ENCODE peak calls at places on chromosome 12, in nine cellular contexts. One of them, this sample, is unnamed.

GRCh38 chr12:12903642-12904609 is 12.6 kb downstream of the GPRC5A start:
- DNase-seq in neural crest cell: no peak
- DNase-seq in activated CD8-positive, alpha-beta memory T cell treated with anti-CD3 and anti-CD28 coated beads for 4 hours: no peak
- DNase-seq in colonic mucosa: peak
- DNase-seq in skeletal muscle cell: no peak
- DNase-seq in posterior vena cava: peak
- DNase-seq in lung: no peak
- DNase-seq in NCI-H1417: no peak
- DNase-seq in iris pigment epithelial cell: no peak
- DNase-seq in this sample: no peak

GRCh38 chr12:100356646-100357223 is at the start of gene SLC17A8:
- DNase-seq in neural crest cell: peak
- DNase-seq in activated CD8-positive, alpha-beta memory T cell treated with anti-CD3 and anti-CD28 coated beads for 4 hours: no peak
- DNase-seq in colonic mucosa: no peak
- DNase-seq in skeletal muscle cell: no peak
- DNase-seq in posterior vena cava: no peak
- DNase-seq in lung: no peak
- DNase-seq in NCI-H1417: peak
- DNase-seq in iris pigment epithelial cell: no peak
- DNase-seq in this sample: no peak

GRCh38 chr12:27162229-27162537 is 79.8 kb upstream of the C12orf71 start:
- DNase-seq in neural crest cell: no peak
- DNase-seq in activated CD8-positive, alpha-beta memory T cell treated with anti-CD3 and anti-CD28 coated beads for 4 hours: no peak
- DNase-seq in colonic mucosa: no peak
- DNase-seq in skeletal muscle cell: no peak
- DNase-seq in posterior vena cava: no peak
- DNase-seq in lung: no peak
- DNase-seq in NCI-H1417: no peak
- DNase-seq in iris pigment epithelial cell: no peak
- DNase-seq in this sample: no peak

GRCh38 chr12:65654230-65654629 is 170.1 kb upstream of the HMGA2 start:
- DNase-seq in neural crest cell: no peak
- DNase-seq in activated CD8-positive, alpha-beta memory T cell treated with anti-CD3 and anti-CD28 coated beads for 4 hours: no peak
- DNase-seq in colonic mucosa: no peak
- DNase-seq in skeletal muscle cell: no peak
- DNase-seq in posterior vena cava: no peak
- DNase-seq in lung: no peak
- DNase-seq in NCI-H1417: no peak
- DNase-seq in iris pigment epithelial cell: no peak
- DNase-seq in this sample: no peak

GRCh38 chr12:50184261-50184660 is 17.1 kb upstream of the CERS5 start:
- DNase-seq in neural crest cell: no peak
- DNase-seq in activated CD8-positive, alpha-beta memory T cell treated with anti-CD3 and anti-CD28 coated beads for 4 hours: no peak
- DNase-seq in colonic mucosa: peak
- DNase-seq in skeletal muscle cell: no peak
- DNase-seq in posterior vena cava: no peak
- DNase-seq in lung: no peak
- DNase-seq in NCI-H1417: no peak
- DNase-seq in iris pigment epithelial cell: no peak
- DNase-seq in this sample: no peak

GRCh38 chr12:131473721-131474709 is 236.9 kb upstream of the SFSWAP start:
- DNase-seq in neural crest cell: no peak
- DNase-seq in activated CD8-positive, alpha-beta memory T cell treated with anti-CD3 and anti-CD28 coated beads for 4 hours: no peak
- DNase-seq in colonic mucosa: no peak
- DNase-seq in skeletal muscle cell: no peak
- DNase-seq in posterior vena cava: no peak
- DNase-seq in lung: no peak
- DNase-seq in NCI-H1417: no peak
- DNase-seq in iris pigment epithelial cell: no peak
- DNase-seq in this sample: no peak

GRCh38 chr12:105274571-105274970 is 38.6 kb upstream of the APPL2 start:
- DNase-seq in neural crest cell: no peak
- DNase-seq in activated CD8-positive, alpha-beta memory T cell treated with anti-CD3 and anti-CD28 coated beads for 4 hours: no peak
- DNase-seq in colonic mucosa: no peak
- DNase-seq in skeletal muscle cell: no peak
- DNase-seq in posterior vena cava: no peak
- DNase-seq in lung: no peak
- DNase-seq in NCI-H1417: no peak
- DNase-seq in iris pigment epithelial cell: no peak
- DNase-seq in this sample: no peak

GRCh38 chr12:112482734-112483133 is 64.0 kb downstream of the PTPN11 start:
- DNase-seq in neural crest cell: no peak
- DNase-seq in activated CD8-positive, alpha-beta memory T cell treated with anti-CD3 and anti-CD28 coated beads for 4 hours: no peak
- DNase-seq in colonic mucosa: no peak
- DNase-seq in skeletal muscle cell: no peak
- DNase-seq in posterior vena cava: no peak
- DNase-seq in lung: no peak
- DNase-seq in NCI-H1417: no peak
- DNase-seq in iris pigment epithelial cell: no peak
- DNase-seq in this sample: no peak

GRCh38 chr12:9646794-9647622 is 22.5 kb upstream of the CLEC2D start:
- DNase-seq in neural crest cell: no peak
- DNase-seq in activated CD8-positive, alpha-beta memory T cell treated with anti-CD3 and anti-CD28 coated beads for 4 hours: no peak
- DNase-seq in colonic mucosa: no peak
- DNase-seq in skeletal muscle cell: no peak
- DNase-seq in posterior vena cava: no peak
- DNase-seq in lung: no peak
- DNase-seq in NCI-H1417: no peak
- DNase-seq in iris pigment epithelial cell: peak
- DNase-seq in this sample: no peak

GRCh38 chr12:100249936-100250335 is 16.9 kb downstream of the DEPDC4 start:
- DNase-seq in neural crest cell: no peak
- DNase-seq in activated CD8-positive, alpha-beta memory T cell treated with anti-CD3 and anti-CD28 coated beads for 4 hours: no peak
- DNase-seq in colonic mucosa: no peak
- DNase-seq in skeletal muscle cell: no peak
- DNase-seq in posterior vena cava: no peak
- DNase-seq in lung: no peak
- DNase-seq in NCI-H1417: no peak
- DNase-seq in iris pigment epithelial cell: no peak
- DNase-seq in this sample: no peak

GRCh38 chr12:12210983-12211382 is 55.9 kb downstream of the LRP6 start:
- DNase-seq in neural crest cell: no peak
- DNase-seq in activated CD8-positive, alpha-beta memory T cell treated with anti-CD3 and anti-CD28 coated beads for 4 hours: no peak
- DNase-seq in colonic mucosa: no peak
- DNase-seq in skeletal muscle cell: no peak
- DNase-seq in posterior vena cava: no peak
- DNase-seq in lung: no peak
- DNase-seq in NCI-H1417: no peak
- DNase-seq in iris pigment epithelial cell: no peak
- DNase-seq in this sample: no peak

GRCh38 chr12:124175731-124176130 is 119.2 kb upstream of the RFLNA start:
- DNase-seq in neural crest cell: no peak
- DNase-seq in activated CD8-positive, alpha-beta memory T cell treated with anti-CD3 and anti-CD28 coated beads for 4 hours: no peak
- DNase-seq in colonic mucosa: no peak
- DNase-seq in skeletal muscle cell: no peak
- DNase-seq in posterior vena cava: no peak
- DNase-seq in lung: no peak
- DNase-seq in NCI-H1417: no peak
- DNase-seq in iris pigment epithelial cell: no peak
- DNase-seq in this sample: no peak

GRCh38 chr12:26991826-26992225 is 22.4 kb downstream of the TM7SF3 start:
- DNase-seq in neural crest cell: no peak
- DNase-seq in activated CD8-positive, alpha-beta memory T cell treated with anti-CD3 and anti-CD28 coated beads for 4 hours: no peak
- DNase-seq in colonic mucosa: no peak
- DNase-seq in skeletal muscle cell: no peak
- DNase-seq in posterior vena cava: no peak
- DNase-seq in lung: no peak
- DNase-seq in NCI-H1417: no peak
- DNase-seq in iris pigment epithelial cell: no peak
- DNase-seq in this sample: no peak

GRCh38 chr12:6570264-6570887 is 2.3 kb upstream of the NOP2 start:
- DNase-seq in neural crest cell: peak
- DNase-seq in activated CD8-positive, alpha-beta memory T cell treated with anti-CD3 and anti-CD28 coated beads for 4 hours: no peak
- DNase-seq in colonic mucosa: peak
- DNase-seq in skeletal muscle cell: no peak
- DNase-seq in posterior vena cava: peak
- DNase-seq in lung: no peak
- DNase-seq in NCI-H1417: no peak
- DNase-seq in iris pigment epithelial cell: peak
- DNase-seq in this sample: peak

GRCh38 chr12:83378186-83378727 is 691.6 kb downstream of the TMTC2 start:
- DNase-seq in neural crest cell: no peak
- DNase-seq in activated CD8-positive, alpha-beta memory T cell treated with anti-CD3 and anti-CD28 coated beads for 4 hours: no peak
- DNase-seq in colonic mucosa: no peak
- DNase-seq in skeletal muscle cell: no peak
- DNase-seq in posterior vena cava: no peak
- DNase-seq in lung: no peak
- DNase-seq in NCI-H1417: no peak
- DNase-seq in iris pigment epithelial cell: no peak
- DNase-seq in this sample: no peak

GRCh38 chr12:81403348-81403747 is 325.5 kb downstream of the ACSS3 start:
- DNase-seq in neural crest cell: no peak
- DNase-seq in activated CD8-positive, alpha-beta memory T cell treated with anti-CD3 and anti-CD28 coated beads for 4 hours: no peak
- DNase-seq in colonic mucosa: no peak
- DNase-seq in skeletal muscle cell: no peak
- DNase-seq in posterior vena cava: no peak
- DNase-seq in lung: no peak
- DNase-seq in NCI-H1417: no peak
- DNase-seq in iris pigment epithelial cell: no peak
- DNase-seq in this sample: no peak

GRCh38 chr12:109418848-109419474 is 58.1 kb downstream of the KCTD10 start:
- DNase-seq in neural crest cell: no peak
- DNase-seq in activated CD8-positive, alpha-beta memory T cell treated with anti-CD3 and anti-CD28 coated beads for 4 hours: no peak
- DNase-seq in colonic mucosa: no peak
- DNase-seq in skeletal muscle cell: no peak
- DNase-seq in posterior vena cava: no peak
- DNase-seq in lung: no peak
- DNase-seq in NCI-H1417: no peak
- DNase-seq in iris pigment epithelial cell: no peak
- DNase-seq in this sample: no peak

GRCh38 chr12:34405286-34406227 is 383.3 kb downstream of the ALG10 start:
- DNase-seq in neural crest cell: no peak
- DNase-seq in activated CD8-positive, alpha-beta memory T cell treated with anti-CD3 and anti-CD28 coated beads for 4 hours: no peak
- DNase-seq in colonic mucosa: peak
- DNase-seq in skeletal muscle cell: no peak
- DNase-seq in posterior vena cava: peak
- DNase-seq in lung: peak
- DNase-seq in NCI-H1417: no peak
- DNase-seq in iris pigment epithelial cell: no peak
- DNase-seq in this sample: no peak

GRCh38 chr12:102479099-102479887 is 1.1 kb downstream of the IGF1 start:
- DNase-seq in neural crest cell: no peak
- DNase-seq in activated CD8-positive, alpha-beta memory T cell treated with anti-CD3 and anti-CD28 coated beads for 4 hours: no peak
- DNase-seq in colonic mucosa: no peak
- DNase-seq in skeletal muscle cell: no peak
- DNase-seq in posterior vena cava: no peak
- DNase-seq in lung: no peak
- DNase-seq in NCI-H1417: no peak
- DNase-seq in iris pigment epithelial cell: no peak
- DNase-seq in this sample: no peak

GRCh38 chr12:108099085-108099484 is 30.0 kb upstream of the WSCD2 start:
- DNase-seq in neural crest cell: no peak
- DNase-seq in activated CD8-positive, alpha-beta memory T cell treated with anti-CD3 and anti-CD28 coated beads for 4 hours: no peak
- DNase-seq in colonic mucosa: no peak
- DNase-seq in skeletal muscle cell: no peak
- DNase-seq in posterior vena cava: no peak
- DNase-seq in lung: no peak
- DNase-seq in NCI-H1417: no peak
- DNase-seq in iris pigment epithelial cell: no peak
- DNase-seq in this sample: no peak

GRCh38 chr12:112870267-112870980 is 36.3 kb upstream of the OAS1 start:
- DNase-seq in neural crest cell: no peak
- DNase-seq in activated CD8-positive, alpha-beta memory T cell treated with anti-CD3 and anti-CD28 coated beads for 4 hours: no peak
- DNase-seq in colonic mucosa: no peak
- DNase-seq in skeletal muscle cell: no peak
- DNase-seq in posterior vena cava: no peak
- DNase-seq in lung: no peak
- DNase-seq in NCI-H1417: no peak
- DNase-seq in iris pigment epithelial cell: no peak
- DNase-seq in this sample: no peak

GRCh38 chr12:124387510-124387855 is 92.6 kb downstream of the RFLNA start:
- DNase-seq in neural crest cell: no peak
- DNase-seq in activated CD8-positive, alpha-beta memory T cell treated with anti-CD3 and anti-CD28 coated beads for 4 hours: no peak
- DNase-seq in colonic mucosa: no peak
- DNase-seq in skeletal muscle cell: no peak
- DNase-seq in posterior vena cava: no peak
- DNase-seq in lung: peak
- DNase-seq in NCI-H1417: no peak
- DNase-seq in iris pigment epithelial cell: peak
- DNase-seq in this sample: peak

GRCh38 chr12:130064999-130065398 is 97.3 kb upstream of the FZD10 start:
- DNase-seq in neural crest cell: no peak
- DNase-seq in activated CD8-positive, alpha-beta memory T cell treated with anti-CD3 and anti-CD28 coated beads for 4 hours: no peak
- DNase-seq in colonic mucosa: no peak
- DNase-seq in skeletal muscle cell: no peak
- DNase-seq in posterior vena cava: peak
- DNase-seq in lung: no peak
- DNase-seq in NCI-H1417: no peak
- DNase-seq in iris pigment epithelial cell: no peak
- DNase-seq in this sample: no peak

GRCh38 chr12:75977952-75978671 is 53.5 kb downstream of the PHLDA1 start:
- DNase-seq in neural crest cell: peak
- DNase-seq in activated CD8-positive, alpha-beta memory T cell treated with anti-CD3 and anti-CD28 coated beads for 4 hours: peak
- DNase-seq in colonic mucosa: peak
- DNase-seq in skeletal muscle cell: peak
- DNase-seq in posterior vena cava: peak
- DNase-seq in lung: peak
- DNase-seq in NCI-H1417: no peak
- DNase-seq in iris pigment epithelial cell: peak
- DNase-seq in this sample: no peak

GRCh38 chr12:53212931-53213330 is 5.9 kb upstream of the ITGB7 start:
- DNase-seq in neural crest cell: no peak
- DNase-seq in activated CD8-positive, alpha-beta memory T cell treated with anti-CD3 and anti-CD28 coated beads for 4 hours: no peak
- DNase-seq in colonic mucosa: no peak
- DNase-seq in skeletal muscle cell: no peak
- DNase-seq in posterior vena cava: no peak
- DNase-seq in lung: no peak
- DNase-seq in NCI-H1417: no peak
- DNase-seq in iris pigment epithelial cell: no peak
- DNase-seq in this sample: no peak

GRCh38 chr12:25550186-25550585 is 2.9 kb downstream of the LMNTD1 start:
- DNase-seq in neural crest cell: no peak
- DNase-seq in activated CD8-positive, alpha-beta memory T cell treated with anti-CD3 and anti-CD28 coated beads for 4 hours: no peak
- DNase-seq in colonic mucosa: no peak
- DNase-seq in skeletal muscle cell: peak
- DNase-seq in posterior vena cava: no peak
- DNase-seq in lung: no peak
- DNase-seq in NCI-H1417: no peak
- DNase-seq in iris pigment epithelial cell: peak
- DNase-seq in this sample: no peak

GRCh38 chr12:6276936-6277615 is 33.4 kb upstream of the PLEKHG6 start:
- DNase-seq in neural crest cell: no peak
- DNase-seq in activated CD8-positive, alpha-beta memory T cell treated with anti-CD3 and anti-CD28 coated beads for 4 hours: no peak
- DNase-seq in colonic mucosa: peak
- DNase-seq in skeletal muscle cell: no peak
- DNase-seq in posterior vena cava: no peak
- DNase-seq in lung: no peak
- DNase-seq in NCI-H1417: peak
- DNase-seq in iris pigment epithelial cell: no peak
- DNase-seq in this sample: no peak

GRCh38 chr12:107684990-107685359 is 624 bp upstream of the PWP1 start:
- DNase-seq in neural crest cell: no peak
- DNase-seq in activated CD8-positive, alpha-beta memory T cell treated with anti-CD3 and anti-CD28 coated beads for 4 hours: no peak
- DNase-seq in colonic mucosa: peak
- DNase-seq in skeletal muscle cell: no peak
- DNase-seq in posterior vena cava: no peak
- DNase-seq in lung: no peak
- DNase-seq in NCI-H1417: peak
- DNase-seq in iris pigment epithelial cell: peak
- DNase-seq in this sample: peak

GRCh38 chr12:50520345-50520744 is 15.6 kb downstream of the DIP2B start:
- DNase-seq in neural crest cell: no peak
- DNase-seq in activated CD8-positive, alpha-beta memory T cell treated with anti-CD3 and anti-CD28 coated beads for 4 hours: no peak
- DNase-seq in colonic mucosa: no peak
- DNase-seq in skeletal muscle cell: no peak
- DNase-seq in posterior vena cava: no peak
- DNase-seq in lung: no peak
- DNase-seq in NCI-H1417: no peak
- DNase-seq in iris pigment epithelial cell: no peak
- DNase-seq in this sample: no peak

GRCh38 chr12:85424581-85425348 is 144.7 kb downstream of the ALX1 start:
- DNase-seq in neural crest cell: peak
- DNase-seq in activated CD8-positive, alpha-beta memory T cell treated with anti-CD3 and anti-CD28 coated beads for 4 hours: no peak
- DNase-seq in colonic mucosa: peak
- DNase-seq in skeletal muscle cell: no peak
- DNase-seq in posterior vena cava: no peak
- DNase-seq in lung: no peak
- DNase-seq in NCI-H1417: no peak
- DNase-seq in iris pigment epithelial cell: peak
- DNase-seq in this sample: no peak

GRCh38 chr12:131135786-131136538 is 182.3 kb downstream of the ADGRD1 start:
- DNase-seq in neural crest cell: no peak
- DNase-seq in activated CD8-positive, alpha-beta memory T cell treated with anti-CD3 and anti-CD28 coated beads for 4 hours: no peak
- DNase-seq in colonic mucosa: no peak
- DNase-seq in skeletal muscle cell: no peak
- DNase-seq in posterior vena cava: no peak
- DNase-seq in lung: no peak
- DNase-seq in NCI-H1417: no peak
- DNase-seq in iris pigment epithelial cell: no peak
- DNase-seq in this sample: no peak

This sample was measured in NCI-H510A treated with DMSO at 0.1 percent for 48 hours.